ENCODE peak calls at places on chromosomes 13 and 19, in seven cellular contexts. S, C, U, H, L, O and W are unnamed samples.

GRCh38 chr13:23888658-23889597 is at the start of gene MIPEP:
- DNase-seq in U (peak; percentile 97), C (peak; percentile 97), S (peak; percentile 96), L (peak; percentile 81), H (peak; percentile 83), O (peak; percentile 96), W (peak; percentile 91)

GRCh38 chr13:114089341-114089740 is 43.1 kb downstream of the RASA3 start:
- DNase-seq in C (no peak), O (no peak), H (no peak), S (no peak), L (no peak), U (no peak), W (no peak)

GRCh38 chr13:37667631-37668161 is 69.1 kb upstream of the POSTN start:
- DNase-seq in L (no peak), C (no peak), O (no peak), U (no peak), H (no peak), S (no peak), W (no peak)

GRCh38 chr13:26965976-26966375 is 205.4 kb upstream of the GPR12 start:
- DNase-seq in S (no peak), H (no peak), L (no peak), U (no peak), C (no peak), O (no peak), W (no peak)

GRCh38 chr19:52494518-52494917 is 33.0 kb upstream of the ZNF808 start:
- DNase-seq in S (no peak), U (peak; percentile 51), H (no peak), O (no peak), L (no peak), C (no peak), W (no peak)

GRCh38 chr19:3275068-3275582 is 50.7 kb downstream of the CELF5 start:
- DNase-seq in U (peak; percentile 69), H (peak; percentile 13), O (peak; percentile 13), L (no peak), S (no peak), C (peak; percentile 92), W (no peak)

GRCh38 chr13:36366023-36366422 is 19.8 kb upstream of the SPART start:
- DNase-seq in U (no peak), C (no peak), S (no peak), H (no peak), O (no peak), L (no peak), W (no peak)

GRCh38 chr13:45199716-45200115 is 1.1 kb downstream of the KCTD4 start:
- DNase-seq in H (no peak), O (no peak), S (no peak), L (no peak), U (peak; percentile 28), C (no peak), W (no peak)

GRCh38 chr19:8071912-8072311 is 19.4 kb downstream of the CCL25 start:
- DNase-seq in U (no peak), O (no peak), C (peak; percentile 34), S (no peak), H (no peak), L (no peak), W (no peak)

GRCh38 chr19:54279441-54279962 is 1.4 kb downstream of the LILRB2 start:
- DNase-seq in H (no peak), C (no peak), L (no peak), U (no peak), O (no peak), S (no peak), W (no peak)